ENCODE peak calls at places on chromosomes 13 and 19, in nine cellular contexts. Q is tibial artery, U is heart right ventricle, P is PC-3, A is stomach, S is uterus, Z is foreskin fibroblast, G is MM.1S, D is HepG2. B is an unnamed sample.

GRCh38 chr13:46726347-46726746 is 70.6 kb downstream of the ESD start:
- DNase-seq in Q (no peak), U (no peak), P (no peak), A (no peak), S (no peak), Z (no peak), G (no peak), D (no peak), B (no peak)

GRCh38 chr19:19527674-19528625 is 761 bp upstream of the YJEFN3 start:
- DNase-seq in Q (no peak), U (no peak), P (no peak), A (no peak), S (no peak), Z (no peak), G (no peak), D (no peak), B (no peak)

GRCh38 chr19:48174445-48175030 is 4.1 kb downstream of the ZSWIM9 start:
- DNase-seq in Q (no peak), U (no peak), P (no peak), A (no peak), S (no peak), Z (no peak), G (peak; percentile 18), D (no peak), B (no peak)

GRCh38 chr19:15466851-15467733 is 2.7 kb upstream of the RASAL3 start:
- DNase-seq in Q (no peak), U (no peak), P (peak; percentile 89), A (no peak), S (no peak), Z (no peak), G (peak; percentile 94), D (no peak), B (peak; percentile 44)

GRCh38 chr19:46745521-46746280 is at the start of gene FKRP:
- DNase-seq in Q (no peak), U (peak; percentile 55), P (no peak), A (peak; percentile 32), S (peak; percentile 48), Z (peak; percentile 49), G (no peak), D (no peak), B (no peak)

GRCh38 chr13:23960566-23961156 is 63.4 kb upstream of the C1QTNF9B start:
- DNase-seq in Q (no peak), U (no peak), P (peak; percentile 73), A (no peak), S (no peak), Z (peak; percentile 69), G (no peak), D (peak; percentile 30), B (peak; percentile 56)

GRCh38 chr19:16376649-16377048 is 52.0 kb downstream of the KLF2 start:
- DNase-seq in Q (no peak), U (no peak), P (peak; percentile 31), A (no peak), S (no peak), Z (no peak), G (no peak), D (no peak), B (no peak)

GRCh38 chr19:16327911-16328823 is 3.5 kb downstream of the KLF2 start:
- DNase-seq in Q (peak; percentile 94), U (peak; percentile 56), P (no peak), A (peak; percentile 73), S (peak; percentile 85), Z (peak; percentile 88), G (no peak), D (no peak), B (peak; percentile 38)

DNA sequence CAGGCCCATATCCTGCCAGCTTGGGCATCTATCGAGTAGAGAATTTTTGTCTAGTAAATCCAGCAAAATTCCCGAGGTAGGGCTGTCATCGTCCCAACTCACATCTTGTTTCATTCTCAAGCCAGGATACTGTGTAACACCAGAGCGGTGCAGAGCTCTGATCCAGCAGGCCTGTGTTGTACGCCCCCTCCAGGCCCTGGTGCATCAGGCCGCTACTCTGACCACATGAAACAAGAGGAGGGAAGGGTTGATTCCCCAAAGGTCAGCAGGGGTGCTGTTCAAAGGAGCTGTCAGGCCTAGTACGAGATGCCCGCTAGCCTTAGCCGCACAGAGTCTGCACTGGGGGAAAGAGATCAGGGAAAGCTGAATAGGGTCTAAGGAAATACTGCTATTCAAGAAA is 276.0 kb downstream of the SLC7A1 start:
- DNase-seq in Q (no peak), U (no peak), P (no peak), A (no peak), S (no peak), Z (no peak), G (no peak), D (no peak), B (no peak)
- TF ChIP-seq CTCF in Q (no peak), U (no peak), P (no peak), A (no peak), S (no peak), Z (no peak), G (no peak), D (no peak), B (no peak)

DNA sequence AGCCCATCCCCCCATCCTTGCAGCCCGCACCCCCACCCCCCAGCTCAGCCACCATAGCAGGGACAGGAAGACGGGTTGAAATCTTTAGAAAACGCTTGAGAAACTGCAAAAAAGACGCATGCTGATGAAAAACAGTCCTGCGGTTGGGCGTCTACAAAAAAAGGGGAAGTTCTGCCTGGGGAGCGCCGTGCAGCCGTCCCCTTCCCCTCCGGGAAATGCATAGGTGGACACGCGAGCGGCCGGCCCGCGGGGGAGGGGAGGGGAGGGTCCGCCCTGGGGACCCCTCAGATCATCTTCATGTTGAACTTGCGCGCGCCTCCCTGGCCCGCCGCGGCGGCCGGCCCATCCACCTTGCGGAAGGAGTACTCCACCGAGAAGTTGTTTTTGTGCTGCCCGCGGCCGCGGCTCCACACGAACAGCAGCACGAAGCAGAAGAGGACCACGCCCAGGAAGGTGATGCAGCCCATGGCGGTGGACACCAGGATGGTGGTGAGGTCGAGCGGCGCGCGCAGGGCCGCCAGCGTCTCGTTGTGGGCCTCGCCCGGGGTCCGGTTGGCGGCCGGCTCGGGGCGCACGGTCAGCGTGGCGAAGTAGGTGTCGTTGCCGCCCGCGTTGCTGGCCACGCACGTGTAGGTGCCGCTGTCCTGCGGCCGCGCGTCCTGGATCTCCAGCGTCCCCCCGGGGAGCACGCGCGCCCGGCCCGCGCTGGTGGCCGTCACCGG is 7.9 kb upstream of the PEAK3 start:
- DNase-seq in Q (no peak), U (no peak), P (no peak), A (peak; percentile 41), S (no peak), Z (peak; percentile 43), G (peak; percentile 58), D (no peak), B (no peak)
- H3K4me3 ChIP-seq in Q (peak overlapping the region; percentile 36), U (peak overlapping the region; percentile 48), P (peak overlapping the region; percentile 51), A (peak overlapping the region; percentile 45), S (no peak overlapping the region), Z (peak overlapping the region; percentile 24), G (peak overlapping the region; percentile 68), D (no peak overlapping the region), B (no peak overlapping the region)

DNA sequence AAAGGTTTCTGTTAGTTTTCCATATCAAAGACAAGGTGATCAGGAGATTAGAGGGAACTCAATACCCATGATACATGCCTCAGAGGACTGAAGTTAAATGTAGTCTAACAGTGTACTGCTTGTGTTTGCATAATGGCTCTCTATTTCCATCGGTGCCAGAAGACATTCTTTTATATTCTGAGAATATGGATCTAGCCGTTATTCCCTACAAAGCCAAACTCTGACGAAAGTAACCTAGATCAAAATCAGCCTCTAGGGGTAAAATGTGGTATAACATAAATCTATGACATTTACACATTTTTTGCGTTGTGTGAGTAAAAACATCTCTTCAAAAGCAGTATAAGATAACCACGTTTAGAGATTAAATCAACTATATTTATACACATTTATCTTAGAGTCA is 2232.7 kb downstream of the PCDH9 start:
- DNase-seq in Q (no peak), U (no peak), P (peak; percentile 18), A (no peak), S (no peak), Z (no peak), G (no peak), D (no peak), B (no peak)
- TF ChIP-seq CTCF in Q (no peak), U (no peak), P (peak; percentile 33), A (no peak), S (no peak), Z (no peak), G (no peak), D (no peak), B (no peak)

DNA sequence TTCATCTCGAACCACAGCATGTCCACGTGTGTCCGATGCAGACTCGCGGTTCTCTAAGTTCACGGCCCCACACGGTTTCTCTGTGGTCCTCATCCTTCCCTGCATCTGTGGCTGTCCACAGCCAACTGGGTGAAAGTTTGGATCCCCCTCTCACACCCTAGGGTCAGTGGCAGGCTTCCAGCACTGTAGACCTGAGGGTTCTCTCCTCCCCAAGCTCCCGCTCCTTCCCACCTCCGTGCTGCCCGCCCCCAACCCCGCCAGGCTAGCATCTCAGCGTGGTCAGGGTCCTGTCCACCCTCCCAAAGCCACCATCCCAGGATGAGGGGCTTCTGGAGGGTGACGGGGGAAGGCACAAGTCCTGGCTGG is 3.0 kb downstream of the ANGPTL4 start:
- DNase-seq in Q (no peak), U (no peak), P (no peak), A (no peak), S (peak; percentile 74), Z (peak; percentile 44), G (no peak), D (no peak), B (no peak)
- H3K4me3 ChIP-seq in Q (no peak overlapping the region), U (peak overlapping the region; percentile 28), P (no peak overlapping the region), A (peak overlapping the region; percentile 1), S (peak overlapping the region; percentile 0), Z (no peak overlapping the region), G (no peak overlapping the region), D (no peak overlapping the region), B (no peak overlapping the region)

B was measured in astrocyte of the spinal cord.